ENCODE peak calls at places on chromosomes 12 and 14, in seven cellular contexts. V, Q, X, G, C, L and T are unnamed samples.

GRCh38 chr12:712172-712863 is 40.1 kb upstream of the WNK1 start:
- DNase-seq in X (no peak), G (no peak), L (no peak), C (no peak), V (no peak), Q (no peak), T (no peak)

GRCh38 chr14:68146812-68147211 is 327.2 kb downstream of the RAD51B start:
- DNase-seq in V (no peak), G (no peak), C (no peak), Q (no peak), X (no peak), L (no peak), T (no peak)

GRCh38 chr14:50064993-50065392 is 51.4 kb downstream of the VCPKMT start:
- DNase-seq in V (no peak), G (no peak), C (peak), X (peak), L (no peak), Q (peak), T (no peak)

GRCh38 chr14:75003250-75004027 is 718 bp downstream of the EIF2B2 start:
- DNase-seq in X (no peak), C (no peak), G (no peak), V (no peak), Q (no peak), L (no peak), T (peak)

GRCh38 chr12:103114296-103115055 is 157.0 kb downstream of the ASCL1 start:
- DNase-seq in V (no peak), L (no peak), X (no peak), C (no peak), G (no peak), Q (no peak), T (no peak)

GRCh38 chr12:43169115-43169681 is 382.8 kb downstream of the ADAMTS20 start:
- DNase-seq in V (no peak), Q (no peak), X (no peak), C (no peak), L (no peak), G (no peak), T (no peak)

GRCh38 chr12:4037747-4038312 is 164.6 kb upstream of the PARP11 start:
- DNase-seq in C (no peak), X (no peak), L (no peak), V (no peak), Q (peak), G (peak), T (peak)

GRCh38 chr12:9123741-9124140 is 8.0 kb upstream of the A2M start:
- DNase-seq in Q (no peak), G (no peak), L (no peak), C (no peak), X (no peak), V (no peak), T (no peak)

GRCh38 chr12:56414401-56414800 is 34.8 kb downstream of the TIMELESS start:
- DNase-seq in Q (no peak), X (no peak), L (no peak), C (no peak), V (no peak), G (no peak), T (no peak)

GRCh38 chr12:107501681-107502080 is 183.9 kb upstream of the PWP1 start:
- DNase-seq in G (no peak), L (no peak), Q (no peak), X (no peak), C (no peak), V (no peak), T (no peak)

GRCh38 chr12:11684811-11685210 is 35.3 kb downstream of the ETV6 start:
- DNase-seq in G (no peak), V (no peak), X (no peak), L (no peak), Q (no peak), C (no peak), T (no peak)

GRCh38 chr12:129848921-129849320 is 54.9 kb downstream of the TMEM132D start:
- DNase-seq in X (no peak), G (no peak), L (no peak), Q (no peak), V (no peak), C (no peak), T (no peak)

GRCh38 chr12:69792533-69792932 is 32.5 kb upstream of the MYRFL start:
- DNase-seq in V (no peak), L (no peak), C (no peak), G (no peak), X (no peak), Q (no peak), T (no peak)

GRCh38 chr12:110561471-110562201 is 21.5 kb downstream of the PPTC7 start:
- DNase-seq in L (no peak), C (no peak), X (no peak), Q (no peak), V (no peak), G (no peak), T (no peak)